ENCODE peak calls at places on chromosome 21, in eight cellular contexts. E is hepatocyte, B is endothelial cell of umbilical vein, F is heart right ventricle, W is fibroblast of lung, M is neuronal stem cell, K is suprapubic skin, G is left lung. H is an unnamed sample.

GRCh38 chr21:42218836-42219605 is at the start of gene ABCG1:
- DNase-seq in E (peak), B (peak), F (peak), W (no peak), M (peak), K (peak), G (peak), H (peak)

GRCh38 chr21:41957991-41958766 is 4.4 kb upstream of the C2CD2 start:
- DNase-seq in E (peak), B (peak), F (peak), W (peak), M (no peak), K (no peak), G (no peak), H (no peak)

GRCh38 chr21:27648560-27648959 is 681.7 kb upstream of the ADAMTS5 start:
- DNase-seq in E (peak), B (peak), F (no peak), W (peak), M (no peak), K (no peak), G (no peak), H (no peak)

GRCh38 chr21:36316872-36317484 is 3.0 kb upstream of the MORC3 start:
- DNase-seq in E (no peak), B (no peak), F (no peak), W (no peak), M (no peak), K (no peak), G (no peak), H (no peak)

GRCh38 chr21:42574234-42575027 is 60.8 kb downstream of the SLC37A1 start:
- DNase-seq in E (no peak), B (peak), F (no peak), W (peak), M (no peak), K (peak), G (peak), H (no peak)

GRCh38 chr21:39348040-39348354 is 891 bp downstream of the HMGN1 start:
- DNase-seq in E (no peak), B (no peak), F (no peak), W (no peak), M (no peak), K (no peak), G (no peak), H (no peak)

GRCh38 chr21:42749226-42749625 is 95.8 kb downstream of the PDE9A start:
- DNase-seq in E (no peak), B (no peak), F (no peak), W (no peak), M (no peak), K (no peak), G (peak), H (no peak)

GRCh38 chr21:24260751-24261150 is 1346.5 kb downstream of the MRPL39 start:
- DNase-seq in E (no peak), B (no peak), F (no peak), W (no peak), M (no peak), K (no peak), G (no peak), H (no peak)

GRCh38 chr21:28632718-28633408 is 359.8 kb downstream of the LTN1 start:
- DNase-seq in E (no peak), B (peak), F (no peak), W (peak), M (peak), K (no peak), G (no peak), H (no peak)

DNA sequence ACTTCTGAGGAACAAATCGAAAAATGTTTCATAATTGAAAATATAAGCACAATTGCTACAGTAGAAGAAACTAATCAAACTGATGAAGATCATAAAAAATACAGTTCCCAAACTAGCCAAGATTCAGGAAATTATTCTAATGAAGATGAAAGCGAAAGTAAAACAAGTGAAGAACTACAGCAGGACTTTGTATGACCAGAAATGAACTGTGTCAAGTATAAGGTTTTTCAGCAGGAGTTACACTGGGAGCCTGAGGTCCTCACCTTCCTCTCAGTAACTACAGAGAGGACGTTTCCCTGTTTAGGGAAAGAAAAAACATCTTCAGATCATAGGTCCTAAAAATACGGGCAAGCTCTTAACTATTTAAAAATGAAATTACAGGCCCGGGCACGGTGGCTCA is 30.6 kb downstream of the IFNAR1 start:
- DNase-seq in E (no peak), B (peak), F (no peak), W (no peak), M (no peak), K (no peak), G (no peak), H (no peak)
- H3K27ac ChIP-seq in E (no peak), B (no peak), F (no peak), W (no peak), M (no peak), K (no peak), G (no peak), H (no peak)

GRCh38 chr21:45551316-45551715 is 9.1 kb upstream of the SLC19A1 start:
- DNase-seq in E (no peak), B (peak), F (no peak), W (peak), M (no peak), K (peak), G (no peak), H (no peak)
- H3K27ac ChIP-seq in E (no peak), B (peak), F (no peak), W (no peak), M (no peak), K (no peak), G (peak), H (peak)

DNA sequence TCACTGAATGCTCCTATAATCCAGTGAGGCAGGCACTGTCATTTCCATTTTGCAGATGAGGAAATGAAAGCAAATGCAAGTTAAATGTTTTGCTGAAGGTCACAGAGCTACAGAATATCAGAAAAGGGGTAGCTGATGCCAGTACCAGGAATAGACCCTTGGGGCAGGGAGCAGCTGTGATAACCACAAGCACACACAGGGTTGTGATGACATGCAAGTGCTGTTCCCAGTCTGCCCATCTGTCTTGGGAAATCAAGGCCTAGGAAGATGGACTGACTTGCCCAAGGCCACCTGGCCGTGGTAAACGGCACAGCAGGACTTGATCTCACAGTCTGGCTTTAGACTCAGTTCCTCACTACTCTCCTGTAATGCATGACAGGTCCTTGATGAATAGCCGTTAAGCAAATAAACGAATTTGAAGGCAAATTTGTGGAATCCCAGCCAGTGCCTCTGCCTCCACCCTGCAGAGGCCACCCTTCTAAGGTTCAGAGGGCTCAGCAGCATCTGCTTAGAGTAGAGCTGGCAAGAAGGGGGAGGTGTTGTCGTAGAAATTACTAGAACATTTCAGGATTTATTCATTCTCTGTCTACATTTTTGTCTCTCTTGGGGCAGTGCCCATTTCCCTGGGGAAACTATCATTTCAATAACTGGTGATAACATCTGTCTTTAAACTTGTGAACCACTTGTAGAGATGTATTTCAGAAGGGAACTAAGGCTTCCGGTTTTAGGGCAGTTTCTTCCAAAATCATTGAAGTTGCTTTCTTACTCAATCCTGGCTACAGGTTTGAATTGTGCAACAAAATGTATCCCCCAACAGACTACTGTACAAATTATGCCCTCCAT is 53.2 kb upstream of the MRPS6 start:
- DNase-seq in E (no peak), B (no peak), F (no peak), W (peak), M (no peak), K (no peak), G (no peak), H (no peak)
- H3K27ac ChIP-seq in E (no peak), B (no peak), F (no peak), W (no peak), M (no peak), K (no peak), G (no peak), H (no peak)

DNA sequence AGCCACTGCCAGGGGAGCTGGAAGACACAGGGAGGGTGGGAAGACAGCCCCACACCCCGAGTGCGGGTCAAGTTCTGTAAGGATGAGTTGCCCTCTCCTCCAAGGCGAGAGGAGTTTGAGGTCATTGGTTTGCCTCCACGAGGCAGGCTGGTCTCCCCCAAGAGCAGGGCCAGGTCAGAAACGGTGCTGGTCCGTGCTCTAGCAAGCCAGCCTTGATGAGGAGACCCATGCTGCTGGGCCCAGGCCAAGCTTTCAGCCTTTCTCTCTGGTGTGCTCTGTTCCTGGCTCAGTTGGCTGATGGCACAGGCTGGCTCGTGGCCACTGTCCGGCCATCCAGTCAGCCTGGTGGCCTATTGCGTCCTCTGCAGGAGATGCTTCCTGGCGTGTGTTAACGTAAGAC is 12.0 kb upstream of the PCBP3 start:
- DNase-seq in E (peak), B (no peak), F (no peak), W (no peak), M (no peak), K (no peak), G (no peak), H (no peak)
- H3K27ac ChIP-seq in E (no peak), B (no peak), F (no peak), W (no peak), M (no peak), K (no peak), G (no peak), H (no peak)

GRCh38 chr21:33971492-33972013 is 55.9 kb upstream of the ATP5PO start:
- DNase-seq in E (peak), B (peak), F (no peak), W (no peak), M (no peak), K (no peak), G (no peak), H (no peak)
- H3K27ac ChIP-seq in E (peak), B (no peak), F (no peak), W (no peak), M (no peak), K (no peak), G (no peak), H (no peak)

DNA sequence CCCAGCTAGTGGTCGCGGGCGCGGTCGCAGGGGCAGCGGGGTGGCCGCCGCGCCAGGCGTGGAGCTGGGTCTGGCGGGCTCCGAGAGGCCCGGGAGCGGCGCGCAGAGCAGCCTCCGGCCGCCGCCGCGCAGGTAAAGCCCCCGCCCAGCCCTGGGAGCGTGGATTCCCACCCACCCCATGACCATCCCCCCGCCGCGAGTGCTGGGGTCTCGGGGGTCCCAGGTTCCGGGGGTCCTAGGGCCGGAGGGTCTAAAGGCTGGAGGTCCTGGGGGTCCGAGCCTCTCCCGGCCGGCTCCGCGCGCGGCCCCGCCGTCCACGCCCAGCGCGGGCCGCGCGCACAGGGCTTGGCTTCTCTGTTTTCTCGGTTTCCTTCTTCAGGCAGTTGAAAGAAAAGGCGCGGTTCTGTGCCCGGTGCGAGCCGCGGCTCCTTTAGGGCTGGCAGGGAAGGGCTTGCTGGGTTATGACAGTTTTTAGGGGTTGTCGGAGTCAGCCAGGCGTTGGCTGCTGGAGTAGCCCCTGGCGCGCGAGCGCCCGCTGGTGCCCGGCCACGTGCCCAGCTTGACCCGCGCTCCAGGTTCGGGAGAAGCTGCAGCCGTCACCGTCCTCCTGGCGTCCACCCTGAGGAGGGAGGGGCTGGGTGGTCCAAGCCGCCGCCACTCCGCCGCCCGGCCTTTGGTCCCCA is 355 bp downstream of the LRRC3 start:
- DNase-seq in E (peak), B (peak), F (peak), W (peak), M (peak), K (no peak), G (peak), H (no peak)
- H3K27ac ChIP-seq in E (peak), B (no peak), F (no peak), W (no peak), M (no peak), K (no peak), G (no peak), H (no peak)

GRCh38 chr21:14838400-14838799 is 226.4 kb downstream of the NRIP1 start:
- DNase-seq in E (no peak), B (no peak), F (no peak), W (peak), M (no peak), K (no peak), G (no peak), H (no peak)

GRCh38 chr21:14842641-14843040 is 222.2 kb downstream of the NRIP1 start:
- DNase-seq in E (no peak), B (no peak), F (no peak), W (no peak), M (no peak), K (no peak), G (no peak), H (no peak)

GRCh38 chr21:14841511-14842472 is 223.0 kb downstream of the NRIP1 start:
- DNase-seq in E (no peak), B (no peak), F (peak), W (no peak), M (no peak), K (no peak), G (peak), H (no peak)

GRCh38 chr21:14846619-14847018 is 218.2 kb downstream of the NRIP1 start:
- DNase-seq in E (no peak), B (no peak), F (no peak), W (no peak), M (no peak), K (no peak), G (no peak), H (no peak)

GRCh38 chr21:14843991-14844390 is 220.8 kb downstream of the NRIP1 start:
- DNase-seq in E (no peak), B (no peak), F (no peak), W (no peak), M (no peak), K (no peak), G (no peak), H (no peak)
- H3K27ac ChIP-seq in E (no peak), B (no peak), F (no peak), W (no peak), M (no peak), K (no peak), G (no peak), H (no peak)

GRCh38 chr21:38259665-38260064 is 2.9 kb downstream of the KCNJ15 start:
- DNase-seq in E (no peak), B (no peak), F (no peak), W (no peak), M (no peak), K (no peak), G (no peak), H (no peak)
- H3K27ac ChIP-seq in E (peak), B (no peak), F (no peak), W (peak), M (no peak), K (no peak), G (peak), H (no peak)

DNA sequence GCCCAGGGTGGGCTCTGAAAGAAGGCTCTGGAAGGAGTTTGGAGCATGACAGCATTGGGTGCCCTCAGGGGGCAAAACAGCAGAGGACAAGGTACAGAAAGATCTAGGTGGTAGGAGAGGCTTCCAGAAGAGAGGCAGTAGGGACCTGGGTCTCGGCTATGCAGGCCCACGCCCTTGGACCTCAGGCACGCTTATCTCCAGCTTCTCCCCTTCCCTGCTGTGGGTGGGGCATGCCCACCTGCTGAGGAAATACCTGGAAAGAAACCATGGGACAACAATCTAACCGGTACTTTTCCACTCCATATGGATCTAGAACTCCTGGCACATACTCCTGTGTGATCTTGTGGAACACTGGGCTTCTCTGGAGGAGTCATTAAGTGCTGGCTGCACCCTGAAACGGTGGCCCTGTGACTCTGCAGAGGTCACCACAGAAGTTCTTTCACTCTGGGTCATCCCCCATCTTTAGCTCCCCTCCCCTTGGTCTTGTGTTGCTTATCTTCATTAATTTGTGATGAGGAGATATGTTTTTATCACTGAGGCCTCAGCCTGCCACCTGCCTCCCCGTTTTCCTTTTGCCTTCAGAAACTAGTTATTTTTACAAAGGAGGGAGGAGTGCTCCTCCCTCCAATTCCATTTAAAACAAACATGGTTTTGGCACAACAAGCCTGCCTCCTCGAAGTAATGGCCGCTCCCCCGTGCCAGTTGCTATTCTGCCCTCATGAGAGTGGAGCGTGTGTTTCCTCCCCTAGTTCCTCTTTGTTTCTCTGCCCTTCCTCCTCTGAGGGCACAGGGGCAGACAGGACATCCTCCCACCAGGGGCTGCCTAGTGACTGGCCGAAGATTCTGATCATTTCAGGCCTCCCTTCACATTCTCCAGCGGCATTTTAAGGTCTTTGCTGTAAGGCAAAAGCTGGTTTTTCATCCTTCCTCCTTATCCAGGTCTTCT is 78.0 kb upstream of the ATP5PO start:
- DNase-seq in E (no peak), B (peak), F (no peak), W (no peak), M (no peak), K (no peak), G (no peak), H (no peak)
- H3K27ac ChIP-seq in E (no peak), B (no peak), F (no peak), W (no peak), M (no peak), K (no peak), G (no peak), H (no peak)

H was measured in effector memory CD4-positive, alpha-beta T cell.